ENCODE peak calls at places on chromosome 1, in four cellular contexts. Y is uterus, F is stomach, W is body of pancreas. J is an unnamed sample.

GRCh38 chr1:16938351-16939321 is 16.9 kb downstream of the CROCC start:
- DNase-seq in Y (no peak), F (no peak), W (no peak), J (no peak)

GRCh38 chr1:236535656-236536293 is 12.0 kb downstream of the LGALS8 start:
- DNase-seq in Y (no peak), F (no peak), W (no peak), J (no peak)

GRCh38 chr1:29655945-29656866 is 419.9 kb downstream of the PTPRU start:
- DNase-seq in Y (no peak), F (no peak), W (peak), J (no peak)

GRCh38 chr1:8560611-8561544 is 243.0 kb downstream of the SLC45A1 start:
- DNase-seq in Y (peak), F (no peak), W (peak), J (no peak)

GRCh38 chr1:155176544-155177071 is 3.0 kb downstream of the TRIM46 start:
- DNase-seq in Y (peak), F (peak), W (peak), J (peak)

GRCh38 chr1:8241417-8242014 is 76.4 kb upstream of the SLC45A1 start:
- DNase-seq in Y (no peak), F (peak), W (no peak), J (peak)

GRCh38 chr1:167808104-167808503 is 86.3 kb downstream of the MPZL1 start:
- DNase-seq in Y (no peak), F (no peak), W (no peak), J (no peak)

GRCh38 chr1:184433928-184434502 is 47.2 kb downstream of the C1orf21 start:
- DNase-seq in Y (no peak), F (no peak), W (no peak), J (no peak)

GRCh38 chr1:45685308-45686080 is 839 bp downstream of the GPBP1L1 start:
- DNase-seq in Y (no peak), F (no peak), W (no peak), J (no peak)

GRCh38 chr1:207510444-207510843 is 14.5 kb downstream of the CR1 start:
- DNase-seq in Y (no peak), F (no peak), W (no peak), J (no peak)

GRCh38 chr1:170296642-170297041 is 150.9 kb downstream of the NTMT2 start:
- DNase-seq in Y (no peak), F (no peak), W (no peak), J (no peak)

GRCh38 chr1:91440845-91441244 is 36.2 kb upstream of the HFM1 start:
- DNase-seq in Y (no peak), F (no peak), W (no peak), J (no peak)

GRCh38 chr1:156814571-156815260 is 1.9 kb downstream of the SH2D2A start:
- DNase-seq in Y (no peak), F (no peak), W (no peak), J (no peak)

GRCh38 chr1:94299627-94300552 is 62.5 kb upstream of the ARHGAP29 start:
- DNase-seq in Y (no peak), F (no peak), W (no peak), J (no peak)

GRCh38 chr1:243549108-243549507 is 293.3 kb downstream of the SDCCAG8 start:
- DNase-seq in Y (no peak), F (no peak), W (no peak), J (no peak)

GRCh38 chr1:111203681-111204210 is 3.3 kb upstream of the DENND2D start:
- DNase-seq in Y (peak), F (peak), W (peak), J (peak)

GRCh38 chr1:22453181-22453580 is 1.5 kb downstream of the ZBTB40 start:
- DNase-seq in Y (no peak), F (no peak), W (no peak), J (no peak)

GRCh38 chr1:22454476-22455056 is 2.9 kb downstream of the ZBTB40 start:
- DNase-seq in Y (no peak), F (peak), W (no peak), J (no peak)

GRCh38 chr1:22461100-22461499 is 9.4 kb downstream of the ZBTB40 start:
- DNase-seq in Y (no peak), F (no peak), W (no peak), J (no peak)

GRCh38 chr1:22457836-22458235 is 6.2 kb downstream of the ZBTB40 start:
- DNase-seq in Y (no peak), F (no peak), W (no peak), J (no peak)

DNA sequence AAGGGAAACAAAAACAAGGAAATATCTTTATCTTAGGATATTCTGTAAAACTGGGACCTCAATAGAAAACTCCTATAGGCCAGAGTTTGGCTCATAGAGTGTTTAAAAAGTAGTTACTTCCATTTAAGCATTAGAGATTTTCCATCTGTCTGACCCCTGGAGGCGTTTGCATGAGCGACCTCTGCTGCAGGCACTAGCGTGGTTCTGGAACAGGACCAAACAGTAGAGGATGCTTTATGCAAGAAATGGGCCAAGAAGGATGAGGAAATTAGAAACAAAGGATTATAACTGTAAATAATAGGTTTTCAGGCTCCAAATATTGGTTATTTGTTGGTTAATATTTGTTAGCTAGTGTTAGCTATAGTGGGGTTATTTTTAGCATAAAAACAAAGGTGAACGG is 5.7 kb downstream of the ZBTB40 start:
- DNase-seq in Y (no peak), F (no peak), W (no peak), J (no peak)
- TF ChIP-seq CTCF in Y (peak), F (no peak), W (no peak), J (no peak)

DNA sequence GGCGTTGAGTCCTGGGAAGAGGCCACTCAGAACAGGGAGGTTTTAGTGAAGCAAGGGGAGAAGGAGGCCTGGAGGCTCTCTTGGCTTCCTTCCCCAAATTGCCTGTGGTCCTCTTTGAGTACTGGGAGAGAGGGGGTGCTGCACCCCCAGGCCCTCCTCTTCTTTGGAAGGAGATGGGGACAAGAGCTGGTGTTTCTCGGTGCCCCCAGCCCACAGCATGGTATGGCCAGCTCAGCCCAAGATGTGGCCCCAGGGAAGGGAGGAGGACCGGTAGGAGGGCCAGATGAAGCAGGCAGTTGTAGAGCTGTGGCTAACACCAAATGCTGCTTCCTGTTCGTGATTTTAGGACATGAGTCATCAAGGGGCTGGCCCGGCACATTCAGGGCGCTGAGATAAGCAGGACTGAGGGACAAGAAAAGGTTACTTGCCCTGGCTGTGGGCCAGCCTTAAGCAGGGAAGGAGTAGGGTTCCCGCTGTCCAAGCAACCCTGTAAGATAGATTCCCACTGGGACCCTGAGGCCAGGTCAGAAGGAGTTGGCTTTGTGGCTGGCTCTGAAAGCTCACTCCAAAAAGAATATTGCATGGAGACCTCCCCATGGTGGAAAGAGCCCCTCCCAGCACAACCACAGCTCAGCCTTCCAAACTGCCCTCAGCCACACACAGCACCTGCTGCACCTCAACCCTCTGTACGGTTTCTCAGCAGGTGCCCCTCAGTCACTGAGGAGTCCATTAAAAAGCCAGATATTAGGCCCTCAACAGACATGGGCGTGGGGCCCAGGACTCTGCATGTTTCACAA is 4.9 kb upstream of the TNFRSF1B start:
- DNase-seq in Y (peak), F (peak), W (peak), J (peak)
- TF ChIP-seq POLR2A in Y (no peak), F (no peak), W (no peak), J (no peak)

GRCh38 chr1:115088115-115088794 is 1.0 kb downstream of the TSPAN2 start:
- DNase-seq in Y (no peak), F (no peak), W (no peak), J (no peak)
- H3K4me3 ChIP-seq in Y (peak), F (peak), W (no peak), J (peak)

GRCh38 chr1:68051475-68051874 is 1.0 kb upstream of the DIRAS3 start:
- DNase-seq in Y (peak), F (no peak), W (peak), J (no peak)
- TF ChIP-seq CTCF in Y (peak), F (peak), W (peak), J (peak)

DNA sequence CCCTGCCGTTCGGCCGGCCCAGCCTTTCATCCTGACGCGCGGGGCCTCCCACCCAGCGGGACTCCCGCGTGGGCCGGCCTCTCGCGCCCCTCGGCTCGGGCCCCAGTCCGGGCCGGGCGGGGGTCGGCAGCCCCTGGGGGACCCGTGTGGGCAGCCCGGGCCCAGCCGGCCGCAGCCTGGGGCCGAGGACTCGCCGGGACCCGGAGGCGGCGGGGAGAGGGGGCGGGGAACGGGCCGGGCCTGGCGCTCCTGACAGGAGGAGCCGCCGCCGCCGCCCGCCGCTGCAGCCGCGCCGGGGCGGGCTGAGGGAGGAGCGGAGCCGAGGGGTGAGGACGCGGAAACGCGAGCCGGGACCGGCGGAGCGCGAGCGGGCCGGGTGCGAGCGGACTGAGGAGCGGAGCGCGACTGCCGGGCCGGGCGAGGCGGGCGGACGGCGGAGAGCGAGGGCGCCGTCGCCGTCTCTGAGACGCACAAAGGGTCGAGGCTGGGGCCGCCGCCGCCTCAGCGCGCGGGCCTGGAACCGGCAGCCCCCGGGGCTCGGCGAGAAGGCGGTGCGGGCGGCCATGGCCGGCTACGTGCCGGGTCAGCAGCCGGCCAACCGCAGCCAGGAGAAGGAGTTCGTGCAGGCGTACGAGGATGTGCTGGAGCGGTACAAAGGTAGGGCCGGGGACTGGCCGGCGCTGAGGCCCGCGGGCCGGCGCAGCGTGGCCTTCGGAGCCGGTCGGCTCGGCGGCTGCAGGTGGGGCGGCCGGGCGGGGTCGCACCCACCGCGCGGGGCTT is 79.1 kb downstream of the NDUFS5 start:
- DNase-seq in Y (peak), F (peak), W (peak), J (peak)
- TF ChIP-seq POLR2A in Y (peak), F (no peak), W (no peak), J (no peak)